ENCODE peak calls at places on chromosome 19, in seven cellular contexts. One of them, this sample, is unnamed.
A peak's percentile ranks its signal among the peaks of the same experiment; 100 is the strongest.

GRCh38 chr19:19105365-19106060 is 32.8 kb downstream of the TMEM161A start:
- DNase-seq in neural progenitor cell: peak; percentile 94
- DNase-seq in heart left ventricle: peak; percentile 54
- DNase-seq in transverse colon: peak; percentile 69
- DNase-seq in coronary artery: peak; percentile 68
- DNase-seq in breast epithelium: no peak
- DNase-seq in Peyer's patch: peak; percentile 82
- DNase-seq in this sample: no peak

GRCh38 chr19:3046621-3047306 is 15.5 kb downstream of the TLE5 start:
- DNase-seq in neural progenitor cell: peak; percentile 93
- DNase-seq in heart left ventricle: no peak
- DNase-seq in transverse colon: peak; percentile 39
- DNase-seq in coronary artery: peak; percentile 69
- DNase-seq in breast epithelium: no peak
- DNase-seq in Peyer's patch: no peak
- DNase-seq in this sample: no peak

GRCh38 chr19:14081797-14082674 is 3.5 kb downstream of the C19orf67 start:
- DNase-seq in neural progenitor cell: peak; percentile 34
- DNase-seq in heart left ventricle: peak; percentile 55
- DNase-seq in transverse colon: peak; percentile 48
- DNase-seq in coronary artery: no peak
- DNase-seq in breast epithelium: peak; percentile 66
- DNase-seq in Peyer's patch: peak; percentile 73
- DNase-seq in this sample: no peak

GRCh38 chr19:42179501-42179817 is 38.0 kb downstream of the DEDD2 start:
- DNase-seq in neural progenitor cell: peak; percentile 79
- DNase-seq in heart left ventricle: no peak
- DNase-seq in transverse colon: no peak
- DNase-seq in coronary artery: no peak
- DNase-seq in breast epithelium: no peak
- DNase-seq in Peyer's patch: no peak
- DNase-seq in this sample: no peak

GRCh38 chr19:17404621-17405249 is 695 bp downstream of the BST2 start:
- DNase-seq in neural progenitor cell: no peak
- DNase-seq in heart left ventricle: no peak
- DNase-seq in transverse colon: no peak
- DNase-seq in coronary artery: no peak
- DNase-seq in breast epithelium: no peak
- DNase-seq in Peyer's patch: no peak
- DNase-seq in this sample: no peak

GRCh38 chr19:34487651-34488051 is 6.1 kb downstream of the WTIP start:
- DNase-seq in neural progenitor cell: no peak
- DNase-seq in heart left ventricle: no peak
- DNase-seq in transverse colon: no peak
- DNase-seq in coronary artery: no peak
- DNase-seq in breast epithelium: peak; percentile 34
- DNase-seq in Peyer's patch: no peak
- DNase-seq in this sample: no peak

GRCh38 chr19:4012092-4012974 is 4.8 kb downstream of the PIAS4 start:
- DNase-seq in neural progenitor cell: no peak
- DNase-seq in heart left ventricle: no peak
- DNase-seq in transverse colon: peak; percentile 38
- DNase-seq in coronary artery: no peak
- DNase-seq in breast epithelium: peak; percentile 76
- DNase-seq in Peyer's patch: peak; percentile 46
- DNase-seq in this sample: no peak

GRCh38 chr19:30419581-30420180 is 47.5 kb downstream of the ZNF536 start:
- DNase-seq in neural progenitor cell: no peak
- DNase-seq in heart left ventricle: no peak
- DNase-seq in transverse colon: no peak
- DNase-seq in coronary artery: no peak
- DNase-seq in breast epithelium: no peak
- DNase-seq in Peyer's patch: no peak
- DNase-seq in this sample: no peak

GRCh38 chr19:19366691-19367396 is 38.6 kb upstream of the GATAD2A start:
- DNase-seq in neural progenitor cell: peak; percentile 84
- DNase-seq in heart left ventricle: peak; percentile 65
- DNase-seq in transverse colon: peak; percentile 86
- DNase-seq in coronary artery: no peak
- DNase-seq in breast epithelium: peak; percentile 77
- DNase-seq in Peyer's patch: peak; percentile 86
- DNase-seq in this sample: peak; percentile 39

GRCh38 chr19:18879579-18880373 is 16.2 kb downstream of the CERS1 start:
- DNase-seq in neural progenitor cell: peak; percentile 36
- DNase-seq in heart left ventricle: no peak
- DNase-seq in transverse colon: peak; percentile 87
- DNase-seq in coronary artery: no peak
- DNase-seq in breast epithelium: no peak
- DNase-seq in Peyer's patch: peak; percentile 80
- DNase-seq in this sample: no peak

GRCh38 chr19:14561832-14562351 is 10.0 kb downstream of the NDUFB7 start:
- DNase-seq in neural progenitor cell: no peak
- DNase-seq in heart left ventricle: peak; percentile 67
- DNase-seq in transverse colon: no peak
- DNase-seq in coronary artery: no peak
- DNase-seq in breast epithelium: no peak
- DNase-seq in Peyer's patch: no peak
- DNase-seq in this sample: no peak

GRCh38 chr19:38657633-38658222 is 10.3 kb downstream of the ACTN4 start:
- DNase-seq in neural progenitor cell: peak; percentile 43
- DNase-seq in heart left ventricle: no peak
- DNase-seq in transverse colon: no peak
- DNase-seq in coronary artery: no peak
- DNase-seq in breast epithelium: no peak
- DNase-seq in Peyer's patch: no peak
- DNase-seq in this sample: no peak

GRCh38 chr19:38654478-38655079 is 7.1 kb downstream of the ACTN4 start:
- DNase-seq in neural progenitor cell: no peak
- DNase-seq in heart left ventricle: no peak
- DNase-seq in transverse colon: no peak
- DNase-seq in coronary artery: no peak
- DNase-seq in breast epithelium: no peak
- DNase-seq in Peyer's patch: no peak
- DNase-seq in this sample: no peak

GRCh38 chr19:38653028-38653571 is 5.7 kb downstream of the ACTN4 start:
- DNase-seq in neural progenitor cell: no peak
- DNase-seq in heart left ventricle: no peak
- DNase-seq in transverse colon: peak; percentile 78
- DNase-seq in coronary artery: no peak
- DNase-seq in breast epithelium: no peak
- DNase-seq in Peyer's patch: peak; percentile 73
- DNase-seq in this sample: no peak

GRCh38 chr19:38656171-38656981 is 8.9 kb downstream of the ACTN4 start:
- DNase-seq in neural progenitor cell: no peak
- DNase-seq in heart left ventricle: no peak
- DNase-seq in transverse colon: no peak
- DNase-seq in coronary artery: no peak
- DNase-seq in breast epithelium: no peak
- DNase-seq in Peyer's patch: no peak
- DNase-seq in this sample: no peak

DNA sequence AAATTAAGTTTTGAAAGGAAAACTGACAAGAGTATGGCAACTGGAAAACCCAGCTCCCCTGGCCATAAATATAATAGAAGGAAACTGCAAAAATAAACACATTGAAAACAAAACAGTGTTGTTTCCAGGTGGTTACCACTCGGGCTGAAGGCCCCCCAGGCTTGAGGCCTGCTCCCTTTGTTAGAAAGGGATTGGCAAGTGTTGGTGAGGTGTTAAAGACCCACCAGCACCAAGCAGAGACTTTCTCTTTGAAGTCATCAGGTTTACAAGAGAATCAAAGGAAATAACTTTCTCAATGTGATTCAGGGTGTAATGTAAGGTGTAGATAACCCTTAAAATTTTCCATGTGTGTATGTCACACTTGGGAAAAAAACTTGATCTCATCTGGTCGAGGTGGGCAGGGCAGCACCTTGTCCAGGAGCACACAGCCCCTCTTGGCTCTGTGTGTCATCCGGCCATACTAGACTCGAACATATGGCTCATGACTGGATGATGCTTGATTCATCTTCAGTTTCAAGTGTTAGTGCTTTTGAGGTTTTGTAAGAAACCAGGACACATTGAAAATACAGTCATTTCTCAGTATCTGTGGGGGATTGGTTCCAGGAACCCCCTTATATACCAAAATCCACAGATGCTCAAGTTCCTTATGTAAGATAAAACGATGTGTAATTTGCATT is 7.8 kb downstream of the ACTN4 start:
- DNase-seq in neural progenitor cell: no peak
- DNase-seq in heart left ventricle: no peak
- DNase-seq in transverse colon: no peak
- DNase-seq in coronary artery: no peak
- DNase-seq in breast epithelium: no peak
- DNase-seq in Peyer's patch: no peak
- DNase-seq in this sample: no peak
- H3K4me3 ChIP-seq in neural progenitor cell: peak overlapping the region; percentile 17
- H3K4me3 ChIP-seq in heart left ventricle: no peak overlapping the region
- H3K4me3 ChIP-seq in transverse colon: no peak overlapping the region
- H3K4me3 ChIP-seq in coronary artery: peak overlapping the region; percentile 20
- H3K4me3 ChIP-seq in breast epithelium: no peak overlapping the region
- H3K4me3 ChIP-seq in Peyer's patch: no peak overlapping the region
- H3K4me3 ChIP-seq in this sample: no peak overlapping the region

GRCh38 chr19:48830965-48831364 is 5.3 kb downstream of the HSD17B14 start:
- DNase-seq in neural progenitor cell: no peak
- DNase-seq in heart left ventricle: no peak
- DNase-seq in transverse colon: no peak
- DNase-seq in coronary artery: no peak
- DNase-seq in breast epithelium: no peak
- DNase-seq in Peyer's patch: no peak
- DNase-seq in this sample: no peak
- H3K27ac ChIP-seq in neural progenitor cell: no peak overlapping the region
- H3K27ac ChIP-seq in heart left ventricle: no peak overlapping the region
- H3K27ac ChIP-seq in transverse colon: no peak overlapping the region
- H3K27ac ChIP-seq in coronary artery: no peak overlapping the region
- H3K27ac ChIP-seq in breast epithelium: no peak overlapping the region
- H3K27ac ChIP-seq in Peyer's patch: no peak overlapping the region
- H3K27ac ChIP-seq in this sample: no peak overlapping the region

GRCh38 chr19:939922-940321 is 14.1 kb downstream of the ARID3A start:
- DNase-seq in neural progenitor cell: no peak
- DNase-seq in heart left ventricle: no peak
- DNase-seq in transverse colon: no peak
- DNase-seq in coronary artery: no peak
- DNase-seq in breast epithelium: no peak
- DNase-seq in Peyer's patch: no peak
- DNase-seq in this sample: no peak
- H3K4me3 ChIP-seq in neural progenitor cell: no peak overlapping the region
- H3K4me3 ChIP-seq in heart left ventricle: no peak overlapping the region
- H3K4me3 ChIP-seq in transverse colon: no peak overlapping the region
- H3K4me3 ChIP-seq in coronary artery: no peak overlapping the region
- H3K4me3 ChIP-seq in breast epithelium: no peak overlapping the region
- H3K4me3 ChIP-seq in Peyer's patch: no peak overlapping the region
- H3K4me3 ChIP-seq in this sample: no peak overlapping the region

GRCh38 chr19:40411125-40411842 is 1.9 kb downstream of the PRX start:
- DNase-seq in neural progenitor cell: no peak
- DNase-seq in heart left ventricle: peak; percentile 69
- DNase-seq in transverse colon: peak; percentile 40
- DNase-seq in coronary artery: no peak
- DNase-seq in breast epithelium: no peak
- DNase-seq in Peyer's patch: no peak
- DNase-seq in this sample: no peak

GRCh38 chr19:40414536-40415535 is 1.7 kb upstream of the PRX start:
- DNase-seq in neural progenitor cell: peak; percentile 4
- DNase-seq in heart left ventricle: no peak
- DNase-seq in transverse colon: no peak
- DNase-seq in coronary artery: no peak
- DNase-seq in breast epithelium: no peak
- DNase-seq in Peyer's patch: no peak
- DNase-seq in this sample: no peak

GRCh38 chr19:40413291-40413994 is at the start of gene PRX:
- DNase-seq in neural progenitor cell: peak; percentile 72
- DNase-seq in heart left ventricle: no peak
- DNase-seq in transverse colon: no peak
- DNase-seq in coronary artery: no peak
- DNase-seq in breast epithelium: no peak
- DNase-seq in Peyer's patch: no peak
- DNase-seq in this sample: no peak

GRCh38 chr19:40411958-40412499 is 1.1 kb downstream of the PRX start:
- DNase-seq in neural progenitor cell: no peak
- DNase-seq in heart left ventricle: no peak
- DNase-seq in transverse colon: no peak
- DNase-seq in coronary artery: no peak
- DNase-seq in breast epithelium: no peak
- DNase-seq in Peyer's patch: no peak
- DNase-seq in this sample: no peak

DNA sequence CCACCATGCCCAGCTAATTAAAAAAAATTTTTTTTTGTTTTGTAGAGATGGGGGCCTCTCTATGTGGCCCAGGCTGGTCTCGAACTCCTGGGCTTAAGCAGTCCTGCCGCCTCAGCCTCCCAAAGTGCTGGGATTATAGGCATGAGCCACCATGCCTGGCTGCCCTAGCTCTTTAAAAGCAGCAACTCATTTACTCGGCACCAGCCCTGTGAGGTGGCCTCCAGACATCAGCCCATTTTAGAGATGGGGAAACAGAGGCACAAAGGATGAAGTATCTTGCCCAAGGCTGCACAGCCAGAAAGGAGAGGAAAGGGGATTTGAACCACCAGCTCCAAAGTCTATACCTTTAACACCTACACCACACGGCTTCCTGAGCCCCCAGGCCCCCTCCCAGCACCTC is 312 bp downstream of the PRX start:
- DNase-seq in neural progenitor cell: no peak
- DNase-seq in heart left ventricle: no peak
- DNase-seq in transverse colon: no peak
- DNase-seq in coronary artery: no peak
- DNase-seq in breast epithelium: no peak
- DNase-seq in Peyer's patch: no peak
- DNase-seq in this sample: no peak
- H3K27ac ChIP-seq in neural progenitor cell: no peak overlapping the region
- H3K27ac ChIP-seq in heart left ventricle: no peak overlapping the region
- H3K27ac ChIP-seq in transverse colon: no peak overlapping the region
- H3K27ac ChIP-seq in coronary artery: no peak overlapping the region
- H3K27ac ChIP-seq in breast epithelium: peak overlapping the region; percentile 72
- H3K27ac ChIP-seq in Peyer's patch: no peak overlapping the region
- H3K27ac ChIP-seq in this sample: no peak overlapping the region

GRCh38 chr19:23406716-23407115 is 11.4 kb upstream of the ZNF91 start:
- DNase-seq in neural progenitor cell: no peak
- DNase-seq in heart left ventricle: no peak
- DNase-seq in transverse colon: peak; percentile 22
- DNase-seq in coronary artery: peak; percentile 33
- DNase-seq in breast epithelium: no peak
- DNase-seq in Peyer's patch: no peak
- DNase-seq in this sample: no peak
- H3K4me3 ChIP-seq in neural progenitor cell: no peak overlapping the region
- H3K4me3 ChIP-seq in heart left ventricle: no peak overlapping the region
- H3K4me3 ChIP-seq in transverse colon: no peak overlapping the region
- H3K4me3 ChIP-seq in coronary artery: no peak overlapping the region
- H3K4me3 ChIP-seq in breast epithelium: no peak overlapping the region
- H3K4me3 ChIP-seq in Peyer's patch: no peak overlapping the region
- H3K4me3 ChIP-seq in this sample: no peak overlapping the region

DNA sequence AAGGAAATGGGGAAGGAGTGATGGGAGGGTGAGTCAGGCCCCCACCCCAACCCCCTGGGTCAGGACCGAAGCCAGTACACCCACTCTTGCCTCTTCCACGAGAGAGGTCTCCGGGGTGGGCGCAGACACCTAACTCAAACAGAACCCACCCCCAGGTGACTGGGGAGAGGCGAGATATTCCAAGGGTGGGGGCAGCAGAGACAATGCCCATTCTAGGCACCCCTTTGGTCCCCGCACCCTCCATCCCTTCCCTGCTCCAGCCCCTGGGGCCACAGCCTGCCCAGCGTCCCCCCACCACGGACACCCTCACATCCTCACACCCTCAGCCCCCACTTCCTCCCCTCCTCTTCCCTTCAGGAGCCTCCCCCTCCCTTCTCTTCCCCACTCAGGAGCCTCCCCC is 682 bp downstream of the ZSCAN18 start:
- DNase-seq in neural progenitor cell: no peak
- DNase-seq in heart left ventricle: no peak
- DNase-seq in transverse colon: no peak
- DNase-seq in coronary artery: no peak
- DNase-seq in breast epithelium: no peak
- DNase-seq in Peyer's patch: no peak
- DNase-seq in this sample: no peak
- H3K27ac ChIP-seq in neural progenitor cell: no peak overlapping the region
- H3K27ac ChIP-seq in heart left ventricle: no peak overlapping the region
- H3K27ac ChIP-seq in transverse colon: peak overlapping the region; percentile 97
- H3K27ac ChIP-seq in coronary artery: peak overlapping the region; percentile 94
- H3K27ac ChIP-seq in breast epithelium: peak overlapping the region; percentile 95
- H3K27ac ChIP-seq in Peyer's patch: peak overlapping the region; percentile 95
- H3K27ac ChIP-seq in this sample: no peak overlapping the region